ENCODE peak calls at places on chromosomes 1 and 21, in nine cellular contexts. W, E, Q, T, I, G, D, A and N are unnamed samples.

GRCh38 chr1:211646566-211646965 is 28.9 kb downstream of the NEK2 start:
- DNase-seq in A (no peak), I (no peak), E (no peak), T (no peak), D (no peak), G (no peak), W (no peak), Q (no peak), N (no peak)

GRCh38 chr1:46086581-46086980 is 45.8 kb downstream of the PIK3R3 start:
- DNase-seq in E (no peak), T (no peak), Q (no peak), D (no peak), I (no peak), G (no peak), A (no peak), W (no peak), N (no peak)

GRCh38 chr1:21344750-21345443 is 54.6 kb upstream of the ECE1 start:
- DNase-seq in I (peak; percentile 56), E (no peak), T (no peak), Q (peak; percentile 44), G (no peak), D (peak; percentile 52), W (no peak), A (no peak), N (no peak)

GRCh38 chr1:32240140-32240951 is 6.7 kb upstream of the FAM167B start:
- DNase-seq in E (peak; percentile 78), G (no peak), I (peak; percentile 68), A (peak; percentile 67), W (peak; percentile 73), T (peak; percentile 43), Q (peak; percentile 74), D (peak; percentile 69), N (no peak)

GRCh38 chr21:36699026-36699545 is at the start of gene SIM2:
- DNase-seq in W (no peak), E (peak; percentile 59), D (no peak), A (no peak), I (no peak), G (no peak), T (no peak), Q (peak; percentile 44), N (peak; percentile 21)

GRCh38 chr1:226310637-226311195 is 1.8 kb upstream of the LIN9 start:
- DNase-seq in T (no peak), W (no peak), E (no peak), A (no peak), Q (no peak), G (no peak), D (no peak), I (no peak), N (peak; percentile 15)

GRCh38 chr1:171999756-172000155 is 158.5 kb downstream of the DNM3 start:
- DNase-seq in G (no peak), A (no peak), E (no peak), Q (no peak), W (no peak), D (no peak), T (no peak), I (no peak), N (no peak)

GRCh38 chr21:17560377-17560776 is 47.5 kb downstream of the CXADR start:
- DNase-seq in I (no peak), G (no peak), T (no peak), D (no peak), W (no peak), E (no peak), Q (no peak), A (no peak), N (no peak)

GRCh38 chr1:189657715-189658114 is 819.9 kb downstream of the BRINP3 start:
- DNase-seq in T (no peak), D (no peak), W (no peak), I (no peak), Q (no peak), E (no peak), G (no peak), A (no peak), N (no peak)